ENCODE peak calls at places on chromosomes 4 and X, in ten cellular contexts. One of them, this sample, is unnamed.

GRCh38 chrX:153411255-153411987 is at the start of gene ZFP92:
- DNase-seq in bronchial epithelial cell: no peak
- DNase-seq in ELR: peak; percentile 24
- DNase-seq in hippocampal formation: no peak
- DNase-seq in naive thymus-derived CD8-positive, alpha-beta T cell: peak; percentile 41
- DNase-seq in activated naive CD4-positive, alpha-beta T cell treated with anti-CD3 and anti-CD28 coated beads, Interleukin-2, amount 10 ng/mL, durations not matched to agents 7 days and 5 days: peak; percentile 57
- DNase-seq in RKO: no peak
- DNase-seq in breast epithelium: no peak
- DNase-seq in RWPE1: no peak
- DNase-seq in GM13977: peak; percentile 86
- DNase-seq in this sample: peak; percentile 54

GRCh38 chrX:105302246-105302645 is 81.8 kb upstream of the TEX13A start:
- DNase-seq in bronchial epithelial cell: peak; percentile 68
- DNase-seq in ELR: no peak
- DNase-seq in hippocampal formation: no peak
- DNase-seq in naive thymus-derived CD8-positive, alpha-beta T cell: no peak
- DNase-seq in activated naive CD4-positive, alpha-beta T cell treated with anti-CD3 and anti-CD28 coated beads, Interleukin-2, amount 10 ng/mL, durations not matched to agents 7 days and 5 days: no peak
- DNase-seq in RKO: no peak
- DNase-seq in breast epithelium: no peak
- DNase-seq in RWPE1: no peak
- DNase-seq in GM13977: no peak
- DNase-seq in this sample: no peak

GRCh38 chrX:24965400-24965799 is 50.4 kb downstream of the ARX start:
- DNase-seq in bronchial epithelial cell: no peak
- DNase-seq in ELR: no peak
- DNase-seq in hippocampal formation: no peak
- DNase-seq in naive thymus-derived CD8-positive, alpha-beta T cell: no peak
- DNase-seq in activated naive CD4-positive, alpha-beta T cell treated with anti-CD3 and anti-CD28 coated beads, Interleukin-2, amount 10 ng/mL, durations not matched to agents 7 days and 5 days: no peak
- DNase-seq in RKO: no peak
- DNase-seq in breast epithelium: no peak
- DNase-seq in RWPE1: no peak
- DNase-seq in GM13977: no peak
- DNase-seq in this sample: no peak

GRCh38 chr4:88743696-88744095 is 46.1 kb upstream of the NAP1L5 start:
- DNase-seq in bronchial epithelial cell: peak; percentile 29
- DNase-seq in ELR: peak; percentile 80
- DNase-seq in hippocampal formation: no peak
- DNase-seq in naive thymus-derived CD8-positive, alpha-beta T cell: no peak
- DNase-seq in activated naive CD4-positive, alpha-beta T cell treated with anti-CD3 and anti-CD28 coated beads, Interleukin-2, amount 10 ng/mL, durations not matched to agents 7 days and 5 days: no peak
- DNase-seq in RKO: peak; percentile 5
- DNase-seq in breast epithelium: no peak
- DNase-seq in RWPE1: no peak
- DNase-seq in GM13977: no peak
- DNase-seq in this sample: no peak

GRCh38 chrX:152901816-152902501 is 4.1 kb downstream of the ZNF185 start:
- DNase-seq in bronchial epithelial cell: no peak
- DNase-seq in ELR: no peak
- DNase-seq in hippocampal formation: no peak
- DNase-seq in naive thymus-derived CD8-positive, alpha-beta T cell: no peak
- DNase-seq in activated naive CD4-positive, alpha-beta T cell treated with anti-CD3 and anti-CD28 coated beads, Interleukin-2, amount 10 ng/mL, durations not matched to agents 7 days and 5 days: no peak
- DNase-seq in RKO: no peak
- DNase-seq in breast epithelium: no peak
- DNase-seq in RWPE1: no peak
- DNase-seq in GM13977: no peak
- DNase-seq in this sample: no peak

GRCh38 chr4:48778431-48779094 is 1.5 kb downstream of the FRYL start:
- DNase-seq in bronchial epithelial cell: peak; percentile 73
- DNase-seq in ELR: peak; percentile 50
- DNase-seq in hippocampal formation: no peak
- DNase-seq in naive thymus-derived CD8-positive, alpha-beta T cell: no peak
- DNase-seq in activated naive CD4-positive, alpha-beta T cell treated with anti-CD3 and anti-CD28 coated beads, Interleukin-2, amount 10 ng/mL, durations not matched to agents 7 days and 5 days: no peak
- DNase-seq in RKO: peak; percentile 39
- DNase-seq in breast epithelium: no peak
- DNase-seq in RWPE1: peak; percentile 35
- DNase-seq in GM13977: peak; percentile 14
- DNase-seq in this sample: no peak

GRCh38 chr4:152408514-152409327 is 127.2 kb downstream of the FBXW7 start:
- DNase-seq in bronchial epithelial cell: peak; percentile 63
- DNase-seq in ELR: peak; percentile 64
- DNase-seq in hippocampal formation: no peak
- DNase-seq in naive thymus-derived CD8-positive, alpha-beta T cell: no peak
- DNase-seq in activated naive CD4-positive, alpha-beta T cell treated with anti-CD3 and anti-CD28 coated beads, Interleukin-2, amount 10 ng/mL, durations not matched to agents 7 days and 5 days: no peak
- DNase-seq in RKO: peak; percentile 36
- DNase-seq in breast epithelium: no peak
- DNase-seq in RWPE1: peak; percentile 22
- DNase-seq in GM13977: peak; percentile 13
- DNase-seq in this sample: no peak

GRCh38 chr4:153458969-153459368 is 7.2 kb upstream of the TMEM131L start:
- DNase-seq in bronchial epithelial cell: no peak
- DNase-seq in ELR: no peak
- DNase-seq in hippocampal formation: no peak
- DNase-seq in naive thymus-derived CD8-positive, alpha-beta T cell: no peak
- DNase-seq in activated naive CD4-positive, alpha-beta T cell treated with anti-CD3 and anti-CD28 coated beads, Interleukin-2, amount 10 ng/mL, durations not matched to agents 7 days and 5 days: no peak
- DNase-seq in RKO: no peak
- DNase-seq in breast epithelium: no peak
- DNase-seq in RWPE1: no peak
- DNase-seq in GM13977: no peak
- DNase-seq in this sample: no peak

GRCh38 chrX:133005038-133005437 is 46.6 kb upstream of the HS6ST2 start:
- DNase-seq in bronchial epithelial cell: peak; percentile 3
- DNase-seq in ELR: peak; percentile 0
- DNase-seq in hippocampal formation: no peak
- DNase-seq in naive thymus-derived CD8-positive, alpha-beta T cell: no peak
- DNase-seq in activated naive CD4-positive, alpha-beta T cell treated with anti-CD3 and anti-CD28 coated beads, Interleukin-2, amount 10 ng/mL, durations not matched to agents 7 days and 5 days: no peak
- DNase-seq in RKO: peak; percentile 10
- DNase-seq in breast epithelium: no peak
- DNase-seq in RWPE1: peak; percentile 0
- DNase-seq in GM13977: peak; percentile 12
- DNase-seq in this sample: no peak

GRCh38 chr4:178340468-178340867 is 898.2 kb upstream of the AGA start:
- DNase-seq in bronchial epithelial cell: no peak
- DNase-seq in ELR: no peak
- DNase-seq in hippocampal formation: no peak
- DNase-seq in naive thymus-derived CD8-positive, alpha-beta T cell: no peak
- DNase-seq in activated naive CD4-positive, alpha-beta T cell treated with anti-CD3 and anti-CD28 coated beads, Interleukin-2, amount 10 ng/mL, durations not matched to agents 7 days and 5 days: no peak
- DNase-seq in RKO: no peak
- DNase-seq in breast epithelium: no peak
- DNase-seq in RWPE1: no peak
- DNase-seq in GM13977: no peak
- DNase-seq in this sample: no peak

GRCh38 chrX:2512501-2512900 is 11.7 kb upstream of the DHRSX start:
- DNase-seq in bronchial epithelial cell: no peak
- DNase-seq in ELR: no peak
- DNase-seq in hippocampal formation: no peak
- DNase-seq in naive thymus-derived CD8-positive, alpha-beta T cell: no peak
- DNase-seq in activated naive CD4-positive, alpha-beta T cell treated with anti-CD3 and anti-CD28 coated beads, Interleukin-2, amount 10 ng/mL, durations not matched to agents 7 days and 5 days: no peak
- DNase-seq in RKO: no peak
- DNase-seq in breast epithelium: no peak
- DNase-seq in RWPE1: no peak
- DNase-seq in GM13977: no peak
- DNase-seq in this sample: no peak

GRCh38 chrX:68761086-68761485 is 67.7 kb upstream of the EFNB1 start:
- DNase-seq in bronchial epithelial cell: no peak
- DNase-seq in ELR: no peak
- DNase-seq in hippocampal formation: no peak
- DNase-seq in naive thymus-derived CD8-positive, alpha-beta T cell: no peak
- DNase-seq in activated naive CD4-positive, alpha-beta T cell treated with anti-CD3 and anti-CD28 coated beads, Interleukin-2, amount 10 ng/mL, durations not matched to agents 7 days and 5 days: no peak
- DNase-seq in RKO: no peak
- DNase-seq in breast epithelium: no peak
- DNase-seq in RWPE1: no peak
- DNase-seq in GM13977: no peak
- DNase-seq in this sample: no peak

GRCh38 chr4:108829981-108830492 is 67.2 kb upstream of the ETNPPL start:
- DNase-seq in bronchial epithelial cell: no peak
- DNase-seq in ELR: no peak
- DNase-seq in hippocampal formation: no peak
- DNase-seq in naive thymus-derived CD8-positive, alpha-beta T cell: no peak
- DNase-seq in activated naive CD4-positive, alpha-beta T cell treated with anti-CD3 and anti-CD28 coated beads, Interleukin-2, amount 10 ng/mL, durations not matched to agents 7 days and 5 days: no peak
- DNase-seq in RKO: no peak
- DNase-seq in breast epithelium: no peak
- DNase-seq in RWPE1: no peak
- DNase-seq in GM13977: no peak
- DNase-seq in this sample: no peak

GRCh38 chrX:138287200-138287865 is 424.2 kb downstream of the FGF13 start:
- DNase-seq in bronchial epithelial cell: no peak
- DNase-seq in ELR: no peak
- DNase-seq in hippocampal formation: no peak
- DNase-seq in naive thymus-derived CD8-positive, alpha-beta T cell: no peak
- DNase-seq in activated naive CD4-positive, alpha-beta T cell treated with anti-CD3 and anti-CD28 coated beads, Interleukin-2, amount 10 ng/mL, durations not matched to agents 7 days and 5 days: no peak
- DNase-seq in RKO: no peak
- DNase-seq in breast epithelium: no peak
- DNase-seq in RWPE1: no peak
- DNase-seq in GM13977: no peak
- DNase-seq in this sample: no peak

GRCh38 chr4:181688886-181689285 is 554.3 kb upstream of the TENM3 start:
- DNase-seq in bronchial epithelial cell: no peak
- DNase-seq in ELR: peak; percentile 42
- DNase-seq in hippocampal formation: no peak
- DNase-seq in naive thymus-derived CD8-positive, alpha-beta T cell: no peak
- DNase-seq in activated naive CD4-positive, alpha-beta T cell treated with anti-CD3 and anti-CD28 coated beads, Interleukin-2, amount 10 ng/mL, durations not matched to agents 7 days and 5 days: no peak
- DNase-seq in RKO: no peak
- DNase-seq in breast epithelium: no peak
- DNase-seq in RWPE1: no peak
- DNase-seq in GM13977: no peak
- DNase-seq in this sample: no peak

GRCh38 chrX:30620980-30621716 is 32.1 kb upstream of the GK start:
- DNase-seq in bronchial epithelial cell: peak; percentile 82
- DNase-seq in ELR: peak; percentile 79
- DNase-seq in hippocampal formation: no peak
- DNase-seq in naive thymus-derived CD8-positive, alpha-beta T cell: no peak
- DNase-seq in activated naive CD4-positive, alpha-beta T cell treated with anti-CD3 and anti-CD28 coated beads, Interleukin-2, amount 10 ng/mL, durations not matched to agents 7 days and 5 days: no peak
- DNase-seq in RKO: peak; percentile 84
- DNase-seq in breast epithelium: no peak
- DNase-seq in RWPE1: peak; percentile 64
- DNase-seq in GM13977: no peak
- DNase-seq in this sample: no peak

GRCh38 chrX:41027388-41027787 is 57.9 kb upstream of the USP9X start:
- DNase-seq in bronchial epithelial cell: peak; percentile 60
- DNase-seq in ELR: peak; percentile 73
- DNase-seq in hippocampal formation: no peak
- DNase-seq in naive thymus-derived CD8-positive, alpha-beta T cell: no peak
- DNase-seq in activated naive CD4-positive, alpha-beta T cell treated with anti-CD3 and anti-CD28 coated beads, Interleukin-2, amount 10 ng/mL, durations not matched to agents 7 days and 5 days: no peak
- DNase-seq in RKO: no peak
- DNase-seq in breast epithelium: no peak
- DNase-seq in RWPE1: peak; percentile 34
- DNase-seq in GM13977: no peak
- DNase-seq in this sample: no peak

GRCh38 chr4:47858012-47858411 is 20.1 kb upstream of the CORIN start:
- DNase-seq in bronchial epithelial cell: no peak
- DNase-seq in ELR: no peak
- DNase-seq in hippocampal formation: no peak
- DNase-seq in naive thymus-derived CD8-positive, alpha-beta T cell: no peak
- DNase-seq in activated naive CD4-positive, alpha-beta T cell treated with anti-CD3 and anti-CD28 coated beads, Interleukin-2, amount 10 ng/mL, durations not matched to agents 7 days and 5 days: no peak
- DNase-seq in RKO: no peak
- DNase-seq in breast epithelium: no peak
- DNase-seq in RWPE1: no peak
- DNase-seq in GM13977: no peak
- DNase-seq in this sample: no peak

GRCh38 chr4:98609946-98610345 is 48.5 kb downstream of the TSPAN5 start:
- DNase-seq in bronchial epithelial cell: no peak
- DNase-seq in ELR: no peak
- DNase-seq in hippocampal formation: no peak
- DNase-seq in naive thymus-derived CD8-positive, alpha-beta T cell: no peak
- DNase-seq in activated naive CD4-positive, alpha-beta T cell treated with anti-CD3 and anti-CD28 coated beads, Interleukin-2, amount 10 ng/mL, durations not matched to agents 7 days and 5 days: no peak
- DNase-seq in RKO: no peak
- DNase-seq in breast epithelium: no peak
- DNase-seq in RWPE1: no peak
- DNase-seq in GM13977: no peak
- DNase-seq in this sample: no peak

GRCh38 chr4:30620711-30621110 is 99.5 kb upstream of the PCDH7 start:
- DNase-seq in bronchial epithelial cell: no peak
- DNase-seq in ELR: no peak
- DNase-seq in hippocampal formation: no peak
- DNase-seq in naive thymus-derived CD8-positive, alpha-beta T cell: no peak
- DNase-seq in activated naive CD4-positive, alpha-beta T cell treated with anti-CD3 and anti-CD28 coated beads, Interleukin-2, amount 10 ng/mL, durations not matched to agents 7 days and 5 days: no peak
- DNase-seq in RKO: no peak
- DNase-seq in breast epithelium: no peak
- DNase-seq in RWPE1: no peak
- DNase-seq in GM13977: no peak
- DNase-seq in this sample: no peak

GRCh38 chr4:65623509-65623908 is 46.8 kb downstream of the EPHA5 start:
- DNase-seq in bronchial epithelial cell: peak; percentile 79
- DNase-seq in ELR: peak; percentile 86
- DNase-seq in hippocampal formation: no peak
- DNase-seq in naive thymus-derived CD8-positive, alpha-beta T cell: no peak
- DNase-seq in activated naive CD4-positive, alpha-beta T cell treated with anti-CD3 and anti-CD28 coated beads, Interleukin-2, amount 10 ng/mL, durations not matched to agents 7 days and 5 days: no peak
- DNase-seq in RKO: peak; percentile 93
- DNase-seq in breast epithelium: no peak
- DNase-seq in RWPE1: peak; percentile 26
- DNase-seq in GM13977: no peak
- DNase-seq in this sample: no peak

GRCh38 chr4:2085496-2085901 is 26.4 kb downstream of the NAT8L start:
- DNase-seq in bronchial epithelial cell: peak; percentile 27
- DNase-seq in ELR: no peak
- DNase-seq in hippocampal formation: no peak
- DNase-seq in naive thymus-derived CD8-positive, alpha-beta T cell: no peak
- DNase-seq in activated naive CD4-positive, alpha-beta T cell treated with anti-CD3 and anti-CD28 coated beads, Interleukin-2, amount 10 ng/mL, durations not matched to agents 7 days and 5 days: no peak
- DNase-seq in RKO: no peak
- DNase-seq in breast epithelium: peak; percentile 28
- DNase-seq in RWPE1: peak; percentile 4
- DNase-seq in GM13977: no peak
- DNase-seq in this sample: no peak

GRCh38 chr4:123893746-123894095 is 497.1 kb downstream of the SPRY1 start:
- DNase-seq in bronchial epithelial cell: no peak
- DNase-seq in ELR: no peak
- DNase-seq in hippocampal formation: no peak
- DNase-seq in naive thymus-derived CD8-positive, alpha-beta T cell: no peak
- DNase-seq in activated naive CD4-positive, alpha-beta T cell treated with anti-CD3 and anti-CD28 coated beads, Interleukin-2, amount 10 ng/mL, durations not matched to agents 7 days and 5 days: no peak
- DNase-seq in RKO: no peak
- DNase-seq in breast epithelium: no peak
- DNase-seq in RWPE1: no peak
- DNase-seq in GM13977: no peak
- DNase-seq in this sample: no peak

GRCh38 chr4:16418814-16419213 is 192.5 kb upstream of the TAPT1 start:
- DNase-seq in bronchial epithelial cell: peak; percentile 91
- DNase-seq in ELR: peak; percentile 43
- DNase-seq in hippocampal formation: no peak
- DNase-seq in naive thymus-derived CD8-positive, alpha-beta T cell: no peak
- DNase-seq in activated naive CD4-positive, alpha-beta T cell treated with anti-CD3 and anti-CD28 coated beads, Interleukin-2, amount 10 ng/mL, durations not matched to agents 7 days and 5 days: no peak
- DNase-seq in RKO: no peak
- DNase-seq in breast epithelium: no peak
- DNase-seq in RWPE1: peak; percentile 31
- DNase-seq in GM13977: no peak
- DNase-seq in this sample: no peak

GRCh38 chr4:153156263-153156662 is 48.0 kb upstream of the TRIM2 start:
- DNase-seq in bronchial epithelial cell: no peak
- DNase-seq in ELR: peak; percentile 25
- DNase-seq in hippocampal formation: peak; percentile 37
- DNase-seq in naive thymus-derived CD8-positive, alpha-beta T cell: no peak
- DNase-seq in activated naive CD4-positive, alpha-beta T cell treated with anti-CD3 and anti-CD28 coated beads, Interleukin-2, amount 10 ng/mL, durations not matched to agents 7 days and 5 days: peak; percentile 50
- DNase-seq in RKO: no peak
- DNase-seq in breast epithelium: no peak
- DNase-seq in RWPE1: no peak
- DNase-seq in GM13977: peak; percentile 20
- DNase-seq in this sample: no peak

GRCh38 chr4:3010577-3010976 is 47.2 kb downstream of the GRK4 start:
- DNase-seq in bronchial epithelial cell: peak; percentile 79
- DNase-seq in ELR: peak; percentile 42
- DNase-seq in hippocampal formation: no peak
- DNase-seq in naive thymus-derived CD8-positive, alpha-beta T cell: no peak
- DNase-seq in activated naive CD4-positive, alpha-beta T cell treated with anti-CD3 and anti-CD28 coated beads, Interleukin-2, amount 10 ng/mL, durations not matched to agents 7 days and 5 days: no peak
- DNase-seq in RKO: peak; percentile 19
- DNase-seq in breast epithelium: no peak
- DNase-seq in RWPE1: peak; percentile 12
- DNase-seq in GM13977: no peak
- DNase-seq in this sample: no peak

GRCh38 chr4:75516144-75516543 is 1.9 kb downstream of the THAP6 start:
- DNase-seq in bronchial epithelial cell: no peak
- DNase-seq in ELR: no peak
- DNase-seq in hippocampal formation: no peak
- DNase-seq in naive thymus-derived CD8-positive, alpha-beta T cell: no peak
- DNase-seq in activated naive CD4-positive, alpha-beta T cell treated with anti-CD3 and anti-CD28 coated beads, Interleukin-2, amount 10 ng/mL, durations not matched to agents 7 days and 5 days: no peak
- DNase-seq in RKO: no peak
- DNase-seq in breast epithelium: no peak
- DNase-seq in RWPE1: no peak
- DNase-seq in GM13977: no peak
- DNase-seq in this sample: no peak

GRCh38 chrX:54479471-54480122 is 16.4 kb downstream of the FGD1 start:
- DNase-seq in bronchial epithelial cell: no peak
- DNase-seq in ELR: no peak
- DNase-seq in hippocampal formation: no peak
- DNase-seq in naive thymus-derived CD8-positive, alpha-beta T cell: no peak
- DNase-seq in activated naive CD4-positive, alpha-beta T cell treated with anti-CD3 and anti-CD28 coated beads, Interleukin-2, amount 10 ng/mL, durations not matched to agents 7 days and 5 days: no peak
- DNase-seq in RKO: no peak
- DNase-seq in breast epithelium: no peak
- DNase-seq in RWPE1: no peak
- DNase-seq in GM13977: no peak
- DNase-seq in this sample: no peak